ENCODE peak calls at places on chromosomes 6 and 20, in eight cellular contexts. I, O, G, B, W, U, S and Y are unnamed samples. For H3K4me1 and H3K9me3, the result is how much of the 10 kb centered on the place peaks cover.

GRCh38 chr20:19376451-19376971 is 164.1 kb downstream of the SLC24A3 start:
- DNase-seq in I (no peak), O (no peak), G (no peak), B (no peak), W (no peak), U (no peak), S (no peak), Y (no peak)

GRCh38 chr20:57811373-57812020 is 101.7 kb upstream of the PMEPA1 start:
- DNase-seq in I (no peak), O (peak), G (no peak), B (peak), W (no peak), U (peak), S (no peak), Y (no peak)

GRCh38 chr6:112286756-112287155 is 32.4 kb upstream of the LAMA4 start:
- DNase-seq in I (no peak), O (no peak), G (no peak), B (no peak), W (no peak), U (no peak), S (no peak), Y (no peak)

GRCh38 chr20:10541668-10542411 is 106.7 kb downstream of the SLX4IP start:
- DNase-seq in I (no peak), O (no peak), G (no peak), B (no peak), W (no peak), U (no peak), S (no peak), Y (no peak)

GRCh38 chr20:2986466-2986865 is 57.0 kb upstream of the GNRH2 start:
- DNase-seq in I (no peak), O (no peak), G (no peak), B (no peak), W (no peak), U (no peak), S (no peak), Y (no peak)

GRCh38 chr6:105107207-105107606 is 72.6 kb downstream of the POPDC3 start:
- DNase-seq in I (no peak), O (no peak), G (no peak), B (no peak), W (no peak), U (no peak), S (no peak), Y (no peak)

GRCh38 chr20:24134284-24134683 is 145.7 kb upstream of the GGTLC1 start:
- DNase-seq in I (no peak), O (no peak), G (no peak), B (peak), W (no peak), U (no peak), S (no peak), Y (no peak)

GRCh38 chr6:111874030-111874425 is 776 bp upstream of the FYN start:
- DNase-seq in I (no peak), O (no peak), G (no peak), B (no peak), W (no peak), U (no peak), S (peak), Y (peak)

GRCh38 chr20:57272883-57273282 is 6.4 kb upstream of the BMP7 start:
- DNase-seq in I (no peak), O (peak), G (no peak), B (no peak), W (no peak), U (no peak), S (no peak), Y (peak)

GRCh38 chr20:9440891-9441290 is 73.5 kb upstream of the LAMP5 start:
- DNase-seq in I (no peak), O (no peak), G (no peak), B (no peak), W (no peak), U (no peak), S (no peak), Y (no peak)

GRCh38 chr6:53492860-53493634 is 51.9 kb downstream of the GCLC start:
- DNase-seq in I (no peak), O (peak), G (no peak), B (peak), W (peak), U (no peak), S (no peak), Y (peak)

GRCh38 chr6:163383912-163384311 is 30.6 kb upstream of the QKI start:
- DNase-seq in I (no peak), O (no peak), G (no peak), B (no peak), W (no peak), U (no peak), S (no peak), Y (no peak)

GRCh38 chr6:105501246-105501645 is 98.4 kb upstream of the PREP start:
- DNase-seq in I (no peak), O (no peak), G (no peak), B (no peak), W (no peak), U (no peak), S (no peak), Y (no peak)

GRCh38 chr6:24882295-24882694 is 53.5 kb downstream of the RIPOR2 start:
- DNase-seq in I (no peak), O (no peak), G (no peak), B (no peak), W (no peak), U (no peak), S (no peak), Y (no peak)

GRCh38 chr6:148463671-148464070 is 121.0 kb downstream of the SASH1 start:
- DNase-seq in I (no peak), O (no peak), G (no peak), B (no peak), W (no peak), U (no peak), S (no peak), Y (no peak)

GRCh38 chr6:148464319-148465010 is 121.8 kb downstream of the SASH1 start:
- DNase-seq in I (peak), O (peak), G (peak), B (peak), W (peak), U (no peak), S (peak), Y (peak)

GRCh38 chr6:148461247-148461646 is 118.6 kb downstream of the SASH1 start:
- DNase-seq in I (no peak), O (no peak), G (no peak), B (no peak), W (no peak), U (no peak), S (no peak), Y (no peak)

GRCh38 chr6:148465011-148465335 is 122.3 kb downstream of the SASH1 start:
- DNase-seq in I (no peak), O (no peak), G (no peak), B (no peak), W (no peak), U (no peak), S (no peak), Y (no peak)

DNA sequence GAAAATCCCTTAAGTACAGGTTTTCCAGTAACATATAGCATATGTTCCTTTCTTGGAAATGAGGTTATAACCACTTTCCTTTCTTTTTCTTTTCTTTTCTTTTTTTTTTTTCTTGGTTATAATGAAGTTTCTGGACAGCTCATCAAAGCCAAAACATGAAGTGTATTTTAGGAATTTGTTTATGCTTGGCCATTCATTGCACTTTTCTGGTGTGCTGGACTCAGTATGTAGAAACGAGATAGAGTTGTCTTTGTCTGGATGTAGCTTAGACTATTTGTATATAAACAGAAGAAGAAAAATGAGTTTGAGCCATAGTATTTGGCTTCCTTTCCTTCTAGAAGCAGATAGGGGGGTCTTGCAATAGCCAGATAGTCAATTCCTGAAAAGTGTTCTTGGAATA is 119.6 kb downstream of the SASH1 start:
- DNase-seq in I (no peak), O (no peak), G (no peak), B (no peak), W (no peak), U (no peak), S (no peak), Y (no peak)
- H3K4me1 ChIP-seq in I (under half), O (under half), G (under half), B (under half), W (under half), U (under half), S (under half), Y (under half)

DNA sequence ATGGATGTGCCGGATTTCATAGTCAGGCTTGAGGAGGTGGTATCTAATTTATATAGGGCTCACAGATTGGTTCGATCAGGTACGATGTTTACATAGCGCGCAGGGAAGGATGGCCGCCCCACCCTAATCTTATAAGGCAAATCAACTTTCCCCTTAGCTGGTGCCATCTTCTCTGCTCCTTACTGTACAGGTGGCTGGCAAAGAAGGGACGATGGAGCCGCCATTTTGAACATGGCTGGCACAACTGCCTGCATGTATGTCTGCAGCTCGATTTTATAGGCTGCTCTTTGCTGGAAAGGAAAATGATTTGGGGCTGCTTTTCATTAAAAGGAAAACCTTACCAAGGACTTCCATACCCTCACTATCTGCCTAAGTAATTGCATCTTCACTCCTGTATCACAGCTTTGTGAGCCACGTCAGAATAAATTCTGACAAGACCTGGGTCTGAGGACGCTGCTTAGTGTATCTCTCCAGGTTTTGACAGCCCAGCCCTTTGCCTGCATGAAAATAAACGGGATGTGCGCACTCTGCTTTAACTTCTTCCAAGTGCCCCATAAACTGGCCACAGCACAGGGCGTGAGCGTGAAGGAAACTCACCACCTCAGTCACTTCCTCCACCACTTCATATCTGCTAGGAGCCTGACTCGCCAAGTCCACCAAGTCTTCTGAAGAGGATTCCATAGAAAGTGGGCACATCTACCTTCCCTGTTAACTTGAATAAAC is 109.4 kb upstream of the ARMC2 start:
- DNase-seq in I (no peak), O (no peak), G (no peak), B (no peak), W (no peak), U (no peak), S (no peak), Y (no peak)
- H3K9me3 ChIP-seq in I (under half), O (under half), G (under half), B (under half), W (under half), U (under half), S (under half), Y (under half)

GRCh38 chr20:59493926-59494325 is 110.4 kb upstream of the PHACTR3 start:
- DNase-seq in I (no peak), O (no peak), G (no peak), B (no peak), W (no peak), U (no peak), S (no peak), Y (no peak)
- TF ChIP-seq CTCF in I (no peak), O (no peak), G (no peak), B (no peak), W (no peak), U (no peak), S (no peak), Y (no peak)

GRCh38 chr6:169071394-169071793 is 182.3 kb downstream of the THBS2 start:
- DNase-seq in I (no peak), O (no peak), G (no peak), B (no peak), W (no peak), U (no peak), S (no peak), Y (no peak)
- H3K4me1 ChIP-seq in I (under half), O (under half), G (under half), B (under half), W (under half), U (under half), S (under half), Y (under half)

GRCh38 chr6:167407239-167408064 is 82.6 kb downstream of the TTLL2 start:
- DNase-seq in I (no peak), O (no peak), G (no peak), B (no peak), W (no peak), U (peak), S (no peak), Y (no peak)

GRCh38 chr6:167408235-167408869 is 83.5 kb downstream of the TTLL2 start:
- DNase-seq in I (no peak), O (no peak), G (no peak), B (no peak), W (no peak), U (peak), S (no peak), Y (no peak)

GRCh38 chr6:167410510-167410909 is 85.6 kb downstream of the TTLL2 start:
- DNase-seq in I (no peak), O (no peak), G (no peak), B (no peak), W (no peak), U (peak), S (no peak), Y (no peak)

GRCh38 chr6:167409078-167409477 is 84.2 kb downstream of the TTLL2 start:
- DNase-seq in I (no peak), O (no peak), G (no peak), B (no peak), W (no peak), U (no peak), S (no peak), Y (no peak)

GRCh38 chr6:167409689-167410088 is 84.8 kb downstream of the TTLL2 start:
- DNase-seq in I (no peak), O (no peak), G (no peak), B (no peak), W (no peak), U (peak), S (no peak), Y (no peak)
- H3K9me3 ChIP-seq in I (under half), O (under half), G (under half), B (under half), W (under half), U (under half), S (under half), Y (under half)

GRCh38 chr6:31834704-31835375 is 7.3 kb downstream of the HSPA1B start:
- DNase-seq in I (peak), O (peak), G (peak), B (peak), W (no peak), U (peak), S (peak), Y (peak)
- TF ChIP-seq CTCF in I (no peak), O (no peak), G (no peak), B (no peak), W (no peak), U (no peak), S (no peak), Y (no peak)